ENCODE peak calls at places on chromosome 14, in four cellular contexts. O is stimulated activated CD8-positive, alpha-beta memory T cell treated with anti-CD3 and anti-CD28 coated beads, Interleukin-4, amount 100 ng/mL, for 24 hours; L is AML-193; S is central memory CD8-positive, alpha-beta T cell. H is an unnamed sample.

GRCh38 chr14:100820945-100821344 is 5.0 kb upstream of the MEG3 start:
- DNase-seq in L (no peak), O (no peak), S (no peak), H (no peak)

GRCh38 chr14:55749201-55749812 is 169.3 kb downstream of the KTN1 start:
- DNase-seq in S (no peak), O (no peak), L (no peak), H (no peak)

GRCh38 chr14:98169170-98169587 is 1102.8 kb downstream of the BCL11B start:
- DNase-seq in S (no peak), O (no peak), L (no peak), H (no peak)

GRCh38 chr14:104735830-104736642 is 12.0 kb downstream of the ADSS1 start:
- DNase-seq in L (no peak), O (no peak), S (no peak), H (no peak)

GRCh38 chr14:105398726-105399440 is 545 bp downstream of the TEX22 start:
- DNase-seq in S (no peak), L (peak), O (peak), H (peak)

GRCh38 chr14:73764881-73765280 is 50.7 kb upstream of the PNMA1 start:
- DNase-seq in L (peak), S (no peak), O (no peak), H (peak)

GRCh38 chr14:23115492-23115850 is 3.6 kb downstream of the CEBPE start:
- DNase-seq in O (no peak), L (no peak), S (no peak), H (no peak)

GRCh38 chr14:65106316-65106715 is 4.0 kb upstream of the MAX start:
- DNase-seq in S (no peak), L (no peak), O (no peak), H (no peak)

GRCh38 chr14:95096476-95096875 is 60.9 kb downstream of the DICER1 start:
- DNase-seq in S (no peak), L (no peak), O (no peak), H (no peak)

GRCh38 chr14:20720741-20721140 is 24.9 kb upstream of the EDDM3A start:
- DNase-seq in O (no peak), L (no peak), S (no peak), H (no peak)

GRCh38 chr14:72907327-72907826 is 13.5 kb upstream of the DPF3 start:
- DNase-seq in O (no peak), S (no peak), L (no peak), H (no peak)

GRCh38 chr14:77045570-77045890 is 17.0 kb upstream of the IRF2BPL start:
- DNase-seq in L (no peak), S (no peak), O (no peak), H (no peak)

GRCh38 chr14:90429764-90430163 is 32.9 kb downstream of the CALM1 start:
- DNase-seq in O (no peak), L (no peak), S (no peak), H (no peak)